ENCODE peak calls at places on chromosomes 3 and 15, in nine cellular contexts. K is Daoy, Z is activated T-cell treated with anti-CD3 and anti-CD28 coated beads for 1 hour, N is HEK293T, M is cerebellar cortex, O is HFF-Myc, P is substantia nigra, V is COR-L47, Y is GM13977. F is an unnamed sample.

GRCh38 chr3:196186661-196187573 is 24.3 kb downstream of the ZDHHC19 start:
- DNase-seq in K (no peak), Z (no peak), N (no peak), M (peak), O (no peak), P (no peak), V (peak), Y (peak), F (no peak)

GRCh38 chr15:89649716-89650115 is 5.6 kb downstream of the KIF7 start:
- DNase-seq in K (no peak), Z (no peak), N (no peak), M (no peak), O (no peak), P (no peak), V (no peak), Y (no peak), F (no peak)

GRCh38 chr3:8764528-8764927 is 4.9 kb downstream of the OXTR start:
- DNase-seq in K (no peak), Z (no peak), N (no peak), M (no peak), O (no peak), P (no peak), V (no peak), Y (no peak), F (no peak)

GRCh38 chr3:79306939-79307590 is 460.7 kb downstream of the ROBO1 start:
- DNase-seq in K (no peak), Z (no peak), N (no peak), M (no peak), O (no peak), P (no peak), V (no peak), Y (no peak), F (no peak)

GRCh38 chr15:77642793-77643430 is 10.2 kb upstream of the LINGO1 start:
- DNase-seq in K (peak), Z (no peak), N (no peak), M (no peak), O (no peak), P (no peak), V (no peak), Y (no peak), F (no peak)

GRCh38 chr3:124586126-124587052 is 143.9 kb upstream of the UMPS start:
- DNase-seq in K (no peak), Z (no peak), N (no peak), M (no peak), O (no peak), P (no peak), V (no peak), Y (no peak), F (no peak)

GRCh38 chr3:98777286-98777685 is 14.1 kb downstream of the ST3GAL6 start:
- DNase-seq in K (no peak), Z (no peak), N (no peak), M (no peak), O (no peak), P (no peak), V (no peak), Y (no peak), F (no peak)

GRCh38 chr3:30604091-30604490 is 2.3 kb upstream of the TGFBR2 start:
- DNase-seq in K (no peak), Z (no peak), N (no peak), M (no peak), O (no peak), P (no peak), V (no peak), Y (no peak), F (no peak)

GRCh38 chr15:44500555-44500954 is 36.4 kb upstream of the EIF3J start:
- DNase-seq in K (no peak), Z (no peak), N (no peak), M (no peak), O (no peak), P (no peak), V (no peak), Y (peak), F (no peak)

GRCh38 chr15:67201136-67201535 is 53.3 kb downstream of the AAGAB start:
- DNase-seq in K (peak), Z (no peak), N (no peak), M (peak), O (no peak), P (no peak), V (no peak), Y (no peak), F (no peak)

GRCh38 chr3:124774305-124774673 is 44.0 kb downstream of the UMPS start:
- DNase-seq in K (peak), Z (no peak), N (no peak), M (no peak), O (no peak), P (no peak), V (no peak), Y (no peak), F (no peak)

GRCh38 chr3:53826048-53826447 is 20.2 kb downstream of the CHDH start:
- DNase-seq in K (no peak), Z (no peak), N (no peak), M (no peak), O (no peak), P (no peak), V (no peak), Y (no peak), F (no peak)

GRCh38 chr15:47618216-47618615 is 99.1 kb upstream of the SEMA6D start:
- DNase-seq in K (no peak), Z (no peak), N (no peak), M (no peak), O (no peak), P (no peak), V (no peak), Y (no peak), F (no peak)

GRCh38 chr3:136741063-136741462 is 11.1 kb downstream of the STAG1 start:
- DNase-seq in K (no peak), Z (no peak), N (no peak), M (no peak), O (no peak), P (no peak), V (no peak), Y (no peak), F (no peak)

GRCh38 chr3:52973806-52974205 is 72.1 kb downstream of the SFMBT1 start:
- DNase-seq in K (no peak), Z (no peak), N (no peak), M (no peak), O (no peak), P (no peak), V (no peak), Y (no peak), F (no peak)

GRCh38 chr3:187186801-187187421 is 10.4 kb upstream of the RTP1 start:
- DNase-seq in K (peak), Z (no peak), N (no peak), M (no peak), O (peak), P (no peak), V (no peak), Y (no peak), F (peak)

GRCh38 chr3:183924543-183924942 is 39.9 kb upstream of the PARL start:
- DNase-seq in K (no peak), Z (no peak), N (no peak), M (no peak), O (no peak), P (no peak), V (no peak), Y (no peak), F (no peak)

GRCh38 chr3:139935866-139936817 is 1.2 kb downstream of the CLSTN2 start:
- DNase-seq in K (peak), Z (no peak), N (peak), M (no peak), O (no peak), P (no peak), V (peak), Y (peak), F (no peak)

GRCh38 chr15:82545002-82545401 is 4.7 kb upstream of the RPS17 start:
- DNase-seq in K (no peak), Z (no peak), N (no peak), M (no peak), O (no peak), P (no peak), V (no peak), Y (no peak), F (no peak)

F was measured in fibroblast of the conjunctiva.